ENCODE peak calls at places on chromosomes 1 and 21, in five cellular contexts. One of them, this sample, is unnamed.

GRCh38 chr1:178273707-178274410 is 180.0 kb downstream of the RASAL2 start:
- DNase-seq in A549: no peak
- DNase-seq in IMR-90: peak; percentile 52
- DNase-seq in HepG2: no peak
- DNase-seq in K562: no peak
- DNase-seq in this sample: no peak

GRCh38 chr1:94729287-94729686 is 90.9 kb upstream of the SLC44A3 start:
- DNase-seq in A549: no peak
- DNase-seq in IMR-90: peak; percentile 92
- DNase-seq in HepG2: no peak
- DNase-seq in K562: no peak
- DNase-seq in this sample: no peak

GRCh38 chr1:201334325-201335173 is 42.9 kb downstream of the TNNT2 start:
- DNase-seq in A549: no peak
- DNase-seq in IMR-90: no peak
- DNase-seq in HepG2: no peak
- DNase-seq in K562: no peak
- DNase-seq in this sample: no peak

GRCh38 chr1:44881011-44881632 is 38.1 kb upstream of the PTCH2 start:
- DNase-seq in A549: no peak
- DNase-seq in IMR-90: peak; percentile 85
- DNase-seq in HepG2: no peak
- DNase-seq in K562: no peak
- DNase-seq in this sample: no peak

GRCh38 chr1:201310986-201311355 is 27.7 kb downstream of the PKP1 start:
- DNase-seq in A549: peak; percentile 64
- DNase-seq in IMR-90: peak; percentile 13
- DNase-seq in HepG2: no peak
- DNase-seq in K562: no peak
- DNase-seq in this sample: no peak

GRCh38 chr21:42753804-42754203 is 100.4 kb downstream of the PDE9A start:
- DNase-seq in A549: no peak
- DNase-seq in IMR-90: no peak
- DNase-seq in HepG2: no peak
- DNase-seq in K562: no peak
- DNase-seq in this sample: no peak

GRCh38 chr1:151062738-151063371 is 2.7 kb downstream of the MLLT11 start:
- DNase-seq in A549: peak; percentile 62
- DNase-seq in IMR-90: peak; percentile 94
- DNase-seq in HepG2: no peak
- DNase-seq in K562: no peak
- DNase-seq in this sample: no peak

GRCh38 chr1:243216741-243217140 is 38.3 kb downstream of the CEP170 start:
- DNase-seq in A549: no peak
- DNase-seq in IMR-90: peak; percentile 34
- DNase-seq in HepG2: no peak
- DNase-seq in K562: no peak
- DNase-seq in this sample: no peak

GRCh38 chr1:27887215-27888035 is 15.1 kb downstream of the THEMIS2 start:
- DNase-seq in A549: no peak
- DNase-seq in IMR-90: no peak
- DNase-seq in HepG2: no peak
- DNase-seq in K562: no peak
- DNase-seq in this sample: no peak

GRCh38 chr1:109786531-109787021 is 22.9 kb upstream of the EPS8L3 start:
- DNase-seq in A549: peak; percentile 89
- DNase-seq in IMR-90: no peak
- DNase-seq in HepG2: no peak
- DNase-seq in K562: no peak
- DNase-seq in this sample: no peak

GRCh38 chr1:76059461-76059860 is 15.1 kb upstream of the ST6GALNAC3 start:
- DNase-seq in A549: peak; percentile 59
- DNase-seq in IMR-90: no peak
- DNase-seq in HepG2: peak; percentile 35
- DNase-seq in K562: no peak
- DNase-seq in this sample: no peak

GRCh38 chr1:26705788-26706237 is 10.0 kb downstream of the ARID1A start:
- DNase-seq in A549: peak; percentile 90
- DNase-seq in IMR-90: peak; percentile 92
- DNase-seq in HepG2: peak; percentile 81
- DNase-seq in K562: no peak
- DNase-seq in this sample: no peak

GRCh38 chr1:225121095-225121494 is 191.6 kb downstream of the DNAH14 start:
- DNase-seq in A549: no peak
- DNase-seq in IMR-90: no peak
- DNase-seq in HepG2: no peak
- DNase-seq in K562: no peak
- DNase-seq in this sample: no peak

GRCh38 chr1:150302907-150303306 is 9.2 kb downstream of the MRPS21 start:
- DNase-seq in A549: no peak
- DNase-seq in IMR-90: no peak
- DNase-seq in HepG2: no peak
- DNase-seq in K562: no peak
- DNase-seq in this sample: no peak

GRCh38 chr1:183896466-183897026 is 91.6 kb downstream of the RGL1 start:
- DNase-seq in A549: no peak
- DNase-seq in IMR-90: peak; percentile 49
- DNase-seq in HepG2: no peak
- DNase-seq in K562: no peak
- DNase-seq in this sample: no peak

GRCh38 chr1:51369171-51369570 is 38.8 kb upstream of the TTC39A start:
- DNase-seq in A549: no peak
- DNase-seq in IMR-90: no peak
- DNase-seq in HepG2: no peak
- DNase-seq in K562: no peak
- DNase-seq in this sample: no peak

GRCh38 chr1:41642922-41643321 is 158.4 kb upstream of the EDN2 start:
- DNase-seq in A549: no peak
- DNase-seq in IMR-90: no peak
- DNase-seq in HepG2: no peak
- DNase-seq in K562: no peak
- DNase-seq in this sample: no peak

GRCh38 chr1:155873860-155874259 is 14.5 kb downstream of the SYT11 start:
- DNase-seq in A549: no peak
- DNase-seq in IMR-90: peak; percentile 80
- DNase-seq in HepG2: no peak
- DNase-seq in K562: no peak
- DNase-seq in this sample: no peak

GRCh38 chr1:14552246-14552970 is 46.1 kb upstream of the KAZN start:
- DNase-seq in A549: no peak
- DNase-seq in IMR-90: no peak
- DNase-seq in HepG2: no peak
- DNase-seq in K562: no peak
- DNase-seq in this sample: no peak

GRCh38 chr1:201228011-201228983 is 37.7 kb downstream of the IGFN1 start:
- DNase-seq in A549: no peak
- DNase-seq in IMR-90: no peak
- DNase-seq in HepG2: no peak
- DNase-seq in K562: no peak
- DNase-seq in this sample: no peak

GRCh38 chr1:99869304-99869703 is 19.1 kb downstream of the AGL start:
- DNase-seq in A549: no peak
- DNase-seq in IMR-90: peak; percentile 73
- DNase-seq in HepG2: no peak
- DNase-seq in K562: no peak
- DNase-seq in this sample: no peak

DNA sequence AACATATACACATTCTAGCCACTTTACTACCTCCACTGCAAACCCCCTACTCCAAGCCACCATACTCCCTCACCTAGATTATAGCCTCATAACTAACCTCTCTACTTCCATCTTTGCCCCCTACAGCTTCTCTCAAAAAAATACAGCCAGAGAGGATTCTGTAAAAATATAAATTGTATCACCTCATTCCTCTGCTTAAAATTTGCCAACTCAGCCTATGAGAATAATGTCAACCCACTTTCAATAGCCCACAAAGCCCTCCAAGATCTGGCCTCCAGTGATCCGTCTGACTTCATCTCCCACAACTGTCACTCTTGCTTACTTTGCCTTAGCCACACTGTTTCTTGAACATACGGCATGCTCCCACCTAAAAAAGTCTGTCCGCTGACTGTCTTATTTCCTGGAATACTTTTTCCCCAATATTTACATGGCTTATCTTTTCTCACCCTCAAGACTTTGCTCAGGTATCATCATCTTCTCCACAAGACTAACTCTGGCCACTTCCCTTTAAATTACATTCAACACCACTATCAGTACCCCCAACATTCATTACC is 21.5 kb downstream of the NME7 start:
- DNase-seq in A549: no peak
- DNase-seq in IMR-90: no peak
- DNase-seq in HepG2: no peak
- DNase-seq in K562: no peak
- DNase-seq in this sample: no peak
- TF ChIP-seq MAFK in A549: peak; percentile 19
- TF ChIP-seq MAFK in IMR-90: no peak
- TF ChIP-seq MAFK in HepG2: peak; percentile 13
- TF ChIP-seq MAFK in K562: no peak
- TF ChIP-seq MAFK in this sample: no peak

GRCh38 chr21:37508341-37508740 is 141.8 kb downstream of the DYRK1A start:
- DNase-seq in A549: no peak
- DNase-seq in IMR-90: no peak
- DNase-seq in HepG2: no peak
- DNase-seq in K562: no peak
- DNase-seq in this sample: no peak

GRCh38 chr21:37507716-37508115 is 141.1 kb downstream of the DYRK1A start:
- DNase-seq in A549: no peak
- DNase-seq in IMR-90: no peak
- DNase-seq in HepG2: no peak
- DNase-seq in K562: no peak
- DNase-seq in this sample: no peak

GRCh38 chr21:37513383-37513782 is 146.8 kb downstream of the DYRK1A start:
- DNase-seq in A549: no peak
- DNase-seq in IMR-90: no peak
- DNase-seq in HepG2: no peak
- DNase-seq in K562: no peak
- DNase-seq in this sample: no peak

GRCh38 chr21:37511848-37512247 is 145.3 kb downstream of the DYRK1A start:
- DNase-seq in A549: no peak
- DNase-seq in IMR-90: no peak
- DNase-seq in HepG2: no peak
- DNase-seq in K562: no peak
- DNase-seq in this sample: no peak

DNA sequence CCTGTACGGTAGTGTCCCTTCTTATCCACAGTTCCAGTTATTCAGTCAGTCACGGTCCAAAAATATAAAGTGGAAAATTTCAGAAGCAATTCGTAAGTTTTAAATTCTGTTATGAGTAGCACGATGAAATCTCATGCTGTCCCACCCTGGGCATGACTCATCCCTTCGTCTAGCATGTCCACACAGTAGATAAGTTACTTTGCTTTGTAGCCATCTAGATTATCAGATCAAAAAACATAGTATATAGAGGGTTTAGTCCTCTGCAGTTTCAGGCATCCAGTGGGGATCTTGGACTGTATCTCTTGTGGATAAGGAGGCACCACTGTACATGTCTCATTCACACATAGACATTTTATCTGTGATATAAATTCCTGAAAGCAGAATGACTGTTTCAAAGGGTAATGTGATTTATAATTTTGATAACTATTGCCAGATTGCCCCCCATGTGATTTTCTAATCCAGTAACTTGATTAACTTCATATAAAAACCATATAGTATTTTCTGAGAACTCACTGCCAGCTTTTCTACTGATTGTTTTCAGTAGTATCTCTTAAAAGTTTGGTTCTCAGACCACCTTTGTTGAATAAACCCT is 143.3 kb downstream of the DYRK1A start:
- DNase-seq in A549: no peak
- DNase-seq in IMR-90: peak; percentile 62
- DNase-seq in HepG2: no peak
- DNase-seq in K562: no peak
- DNase-seq in this sample: no peak
- TF ChIP-seq MAFK in A549: no peak
- TF ChIP-seq MAFK in IMR-90: no peak
- TF ChIP-seq MAFK in HepG2: no peak
- TF ChIP-seq MAFK in K562: no peak
- TF ChIP-seq MAFK in this sample: no peak

DNA sequence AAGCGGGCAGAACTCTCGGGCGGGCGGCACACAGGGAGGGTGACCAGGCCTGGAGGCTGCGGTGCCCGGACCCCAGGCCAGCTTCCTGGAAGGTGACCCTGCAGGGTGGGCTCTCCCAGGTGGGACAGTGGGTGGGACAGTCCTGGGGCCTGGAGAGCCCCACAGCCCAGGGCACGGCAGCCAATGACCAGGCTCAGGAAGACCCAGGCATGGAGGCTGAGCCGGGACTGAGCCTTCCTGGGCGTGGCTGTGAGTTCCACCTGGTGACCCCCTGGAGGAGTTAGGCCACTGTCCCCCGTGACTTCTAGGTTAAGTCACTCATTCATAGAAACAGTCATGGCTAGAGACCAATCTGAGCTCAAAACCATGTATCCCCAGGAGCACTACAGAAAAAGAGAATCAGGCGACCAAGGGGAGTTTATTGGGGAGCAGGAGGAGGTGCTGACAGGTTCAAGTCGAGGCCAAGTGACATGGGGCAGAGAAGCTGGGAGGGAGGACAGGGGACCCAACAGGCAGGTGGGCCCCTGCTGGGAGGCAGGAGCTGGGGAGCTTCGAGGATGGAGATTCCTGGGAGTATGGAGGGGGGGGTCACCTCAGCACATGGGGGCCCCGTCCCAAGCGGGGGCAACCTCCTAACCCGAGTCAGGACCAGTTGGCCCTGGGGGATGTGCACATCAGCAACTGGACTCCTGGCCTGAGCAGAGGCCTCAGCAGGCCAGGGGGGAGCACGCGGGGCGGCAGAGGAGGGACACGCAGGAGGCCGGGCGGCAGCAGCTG is 1.2 kb downstream of the KRTAP10-5 start:
- DNase-seq in A549: no peak
- DNase-seq in IMR-90: no peak
- DNase-seq in HepG2: no peak
- DNase-seq in K562: no peak
- DNase-seq in this sample: peak; percentile 45
- TF ChIP-seq MAFK in A549: no peak
- TF ChIP-seq MAFK in IMR-90: no peak
- TF ChIP-seq MAFK in HepG2: no peak
- TF ChIP-seq MAFK in K562: no peak
- TF ChIP-seq MAFK in this sample: no peak

DNA sequence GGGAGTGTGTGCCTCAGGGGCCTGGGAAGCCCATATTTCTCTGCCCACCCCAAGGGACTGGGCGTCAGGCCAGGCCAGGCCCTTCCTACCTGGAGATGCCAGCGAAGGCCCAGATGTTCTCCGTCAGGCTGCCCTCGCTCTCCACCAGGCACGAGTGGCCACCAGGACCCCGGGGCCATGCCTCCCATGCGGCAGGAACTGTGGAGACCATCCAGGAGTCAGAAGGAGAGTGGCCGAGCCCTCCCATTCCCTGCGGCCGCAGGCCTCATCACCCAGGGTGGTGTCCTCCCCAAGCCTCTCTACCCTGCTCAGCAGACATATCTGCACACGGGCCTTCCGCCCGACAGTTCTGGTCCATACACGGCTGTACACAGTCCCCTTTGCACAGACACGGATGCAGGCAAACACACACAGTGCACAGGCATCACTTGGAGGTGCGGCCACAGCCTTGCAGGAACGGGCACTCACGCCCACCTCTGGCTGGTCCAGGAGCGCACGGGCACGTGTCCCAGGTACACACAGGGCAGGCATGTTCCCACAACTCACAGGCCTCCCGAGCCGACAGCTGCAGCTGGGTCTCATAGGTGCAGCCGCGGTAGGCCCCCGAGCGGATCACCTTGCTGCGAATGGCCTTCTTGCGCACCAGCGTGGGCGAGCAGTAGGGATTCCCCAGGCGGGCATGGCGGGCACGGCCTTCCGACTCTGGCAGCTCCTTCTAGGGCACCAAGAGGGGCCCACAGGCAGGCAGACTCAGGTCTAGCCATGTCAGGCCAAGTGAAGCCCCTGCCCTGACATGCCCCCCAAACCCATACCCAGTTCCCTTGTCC is 5.9 kb upstream of the KIF17 start:
- DNase-seq in A549: no peak
- DNase-seq in IMR-90: no peak
- DNase-seq in HepG2: no peak
- DNase-seq in K562: no peak
- DNase-seq in this sample: no peak
- TF ChIP-seq MAFK in A549: no peak
- TF ChIP-seq MAFK in IMR-90: no peak
- TF ChIP-seq MAFK in HepG2: no peak
- TF ChIP-seq MAFK in K562: no peak
- TF ChIP-seq MAFK in this sample: no peak

This sample was measured in H1.